ENCODE peak calls at places on chromosomes 13 and 19, in five cellular contexts. C is B cell, L is PC-3, I is fibroblast of pulmonary artery, A is GM12865. H is an unnamed sample.

GRCh38 chr13:77492982-77493381 is 42.5 kb upstream of the SCEL start:
- DNase-seq in C (no peak), L (peak), I (peak), A (peak), H (peak)

GRCh38 chr13:30906411-30906990 is 430 bp downstream of the MEDAG start:
- DNase-seq in I (no peak), A (no peak), L (no peak), C (no peak), H (no peak)

GRCh38 chr19:34173145-34173956 is 1.0 kb downstream of the LSM14A start:
- DNase-seq in C (no peak), L (peak), A (peak), I (peak), H (no peak)

GRCh38 chr19:33398361-33399060 is 25.0 kb downstream of the CEBPG start:
- DNase-seq in I (no peak), A (no peak), C (peak), L (no peak), H (no peak)

GRCh38 chr13:52848455-52849190 is at the start of gene PCDH8:
- DNase-seq in L (no peak), A (no peak), I (no peak), C (peak), H (no peak)

GRCh38 chr19:10461047-10461949 is 41.0 kb downstream of the PDE4A start:
- DNase-seq in A (peak), L (peak), I (peak), C (peak), H (peak)

GRCh38 chr13:111472083-111472482 is 151.6 kb downstream of the TEX29 start:
- DNase-seq in L (no peak), C (no peak), I (no peak), A (no peak), H (no peak)

GRCh38 chr19:16615788-16616187 is 12.2 kb downstream of the MED26 start:
- DNase-seq in I (no peak), L (no peak), A (peak), C (no peak), H (no peak)

GRCh38 chr19:48872884-48873475 is 759 bp downstream of the PPP1R15A start:
- DNase-seq in C (peak), A (peak), I (peak), L (peak), H (peak)

GRCh38 chr19:4774136-4774535 is 17.4 kb upstream of the FEM1A start:
- DNase-seq in L (no peak), A (no peak), C (no peak), I (no peak), H (no peak)

GRCh38 chr19:48490980-48491792 is 20.4 kb downstream of the LMTK3 start:
- DNase-seq in A (peak), C (peak), I (no peak), L (peak), H (peak)

GRCh38 chr13:74977498-74977897 is 504.5 kb downstream of the TBC1D4 start:
- DNase-seq in L (no peak), A (no peak), I (no peak), C (no peak), H (no peak)

GRCh38 chr19:50721441-50722137 is 1.6 kb upstream of the CLEC11A start:
- DNase-seq in I (no peak), C (peak), L (no peak), A (no peak), H (no peak)

GRCh38 chr19:50719566-50719965 is at the start of gene SHANK1:
- DNase-seq in L (no peak), A (no peak), C (no peak), I (no peak), H (no peak)

GRCh38 chr19:50722248-50723013 is 733 bp upstream of the CLEC11A start:
- DNase-seq in A (no peak), I (no peak), L (no peak), C (peak), H (no peak)

GRCh38 chr19:50720181-50720920 is 749 bp upstream of the SHANK1 start:
- DNase-seq in L (no peak), C (peak), I (no peak), A (no peak), H (no peak)

GRCh38 chr19:50720921-50721291 is 1.3 kb upstream of the SHANK1 start:
- DNase-seq in A (no peak), L (peak), I (no peak), C (no peak), H (no peak)
- TF ChIP-seq CTCF in A (no peak), L (no peak), I (peak), C (no peak), H (no peak)

GRCh38 chr13:107250626-107251025 is 682.7 kb upstream of the ARGLU1 start:
- DNase-seq in I (peak), C (no peak), L (no peak), A (no peak), H (no peak)
- TF ChIP-seq CTCF in I (no peak), C (no peak), L (no peak), A (no peak), H (no peak)

DNA sequence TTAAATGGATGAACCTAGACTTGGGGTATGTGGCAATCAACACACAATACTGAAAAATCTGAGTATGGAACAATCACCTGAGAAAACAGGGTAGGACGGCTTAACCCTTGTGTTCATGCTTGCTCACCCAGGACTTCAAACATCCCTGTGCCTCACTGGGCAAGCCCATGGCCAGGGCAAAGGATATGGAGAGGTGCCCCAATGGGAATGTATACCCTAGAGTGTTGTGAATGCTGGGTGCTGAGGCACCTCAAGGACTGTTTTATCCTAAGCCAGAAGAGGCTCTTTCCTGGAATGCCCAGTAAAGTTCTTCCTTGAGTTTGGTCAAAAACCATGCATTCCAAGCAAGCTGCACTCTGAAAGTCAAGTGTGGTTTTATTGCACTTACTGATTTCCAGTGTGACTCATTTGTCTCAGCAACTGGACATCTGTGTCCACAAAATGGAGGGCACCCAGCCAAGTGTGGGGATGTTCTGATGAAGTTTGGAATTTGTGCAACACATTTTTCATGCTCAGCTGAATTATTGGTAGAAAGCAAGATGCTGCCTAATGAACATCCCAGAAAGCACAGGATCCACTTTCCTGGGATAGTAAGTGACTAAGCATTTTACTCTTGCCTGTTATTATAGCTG is 531.3 kb downstream of the RFC3 start:
- DNase-seq in A (no peak), I (peak), L (peak), C (no peak), H (no peak)
- TF ChIP-seq CTCF in A (no peak), I (no peak), L (no peak), C (no peak), H (no peak)

GRCh38 chr19:14114439-14114838 is 3.1 kb downstream of the PRKACA start:
- DNase-seq in L (no peak), A (no peak), I (no peak), C (no peak), H (no peak)

GRCh38 chr19:14113762-14114414 is 3.7 kb downstream of the PRKACA start:
- DNase-seq in C (no peak), L (peak), I (no peak), A (peak), H (no peak)

GRCh38 chr19:14115761-14116160 is 1.8 kb downstream of the PRKACA start:
- DNase-seq in A (no peak), C (no peak), L (no peak), I (no peak), H (no peak)

GRCh38 chr19:14116525-14116917 is 1.0 kb downstream of the PRKACA start:
- DNase-seq in C (peak), A (no peak), I (no peak), L (no peak), H (no peak)

GRCh38 chr19:14114854-14115253 is 2.7 kb downstream of the PRKACA start:
- DNase-seq in I (no peak), C (peak), A (peak), L (peak), H (peak)
- TF ChIP-seq CTCF in I (peak), C (peak), A (peak), L (peak), H (peak)

GRCh38 chr19:14342809-14343208 is 38.4 kb upstream of the ADGRE5 start:
- DNase-seq in I (no peak), C (no peak), A (no peak), L (no peak), H (no peak)
- TF ChIP-seq CTCF in I (no peak), C (no peak), A (no peak), L (no peak), H (no peak)

DNA sequence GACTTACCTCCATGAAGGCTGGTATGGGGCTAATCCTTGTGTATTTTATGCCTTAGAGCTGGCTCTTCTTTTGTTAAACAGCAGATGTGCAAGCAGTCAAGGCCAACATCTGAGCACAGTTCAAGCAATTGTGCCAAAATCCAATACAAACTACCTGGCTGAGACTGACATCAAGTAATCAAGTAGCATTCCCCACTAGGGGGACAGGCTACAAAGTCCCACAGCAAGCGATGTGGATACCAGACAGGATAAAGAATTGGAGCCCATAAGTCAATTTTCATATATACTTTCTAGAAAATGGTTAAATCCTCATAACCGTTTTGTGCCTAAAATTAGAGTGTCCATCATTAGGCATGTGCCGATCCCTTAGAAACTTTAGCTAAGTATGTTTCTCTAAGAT is 675.8 kb downstream of the DIAPH3 start:
- DNase-seq in I (no peak), C (no peak), A (no peak), L (no peak), H (no peak)
- TF ChIP-seq CTCF in I (no peak), C (no peak), A (no peak), L (peak), H (no peak)

DNA sequence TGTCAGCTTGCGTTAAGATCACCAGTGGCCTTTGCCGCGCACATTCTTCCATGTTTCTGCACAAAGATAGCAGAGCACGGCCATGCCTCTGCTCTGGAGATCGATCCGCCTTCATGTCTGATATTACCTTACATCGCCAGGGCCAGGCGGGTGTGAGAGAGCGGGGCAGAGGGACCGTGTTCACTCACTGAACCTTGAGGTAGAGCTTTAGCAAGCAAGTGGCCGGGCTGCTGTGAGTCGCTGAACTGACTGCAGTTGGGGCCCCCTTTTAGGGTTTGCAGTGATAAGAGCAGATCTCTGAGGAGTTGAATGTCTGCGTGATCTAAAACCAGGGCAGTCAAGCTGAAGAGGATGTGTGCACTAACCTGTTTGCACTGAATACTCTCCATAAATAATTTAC is 275.4 kb upstream of the OBI1 start:
- DNase-seq in C (no peak), A (no peak), I (no peak), L (no peak), H (no peak)
- TF ChIP-seq CTCF in C (no peak), A (no peak), I (no peak), L (no peak), H (no peak)

GRCh38 chr13:58994778-58995177 is 1169.0 kb downstream of the DIAPH3 start:
- DNase-seq in I (peak), C (no peak), L (peak), A (no peak), H (no peak)
- TF ChIP-seq CTCF in I (peak), C (no peak), L (no peak), A (no peak), H (no peak)

GRCh38 chr19:23285948-23286347 is 35.8 kb upstream of the ZNF724 start:
- DNase-seq in C (no peak), L (no peak), A (no peak), I (no peak), H (no peak)

GRCh38 chr19:23287620-23288019 is 37.4 kb upstream of the ZNF724 start:
- DNase-seq in A (no peak), L (no peak), I (no peak), C (no peak), H (no peak)

GRCh38 chr19:23283925-23284324 is 33.7 kb upstream of the ZNF724 start:
- DNase-seq in I (peak), L (peak), C (peak), A (peak), H (peak)

GRCh38 chr19:23281663-23282276 is 31.6 kb upstream of the ZNF724 start:
- DNase-seq in L (no peak), I (no peak), C (no peak), A (no peak), H (no peak)

GRCh38 chr19:23286477-23286876 is 36.3 kb upstream of the ZNF724 start:
- DNase-seq in C (peak), I (no peak), A (peak), L (no peak), H (no peak)
- TF ChIP-seq CTCF in C (peak), I (peak), A (peak), L (peak), H (no peak)

H was measured in GM20000.